ENCODE peak calls at places on chromosomes 2 and 18, in five cellular contexts. G is heart right ventricle, V is fibroblast of mammary gland, U is H54, R is K562. I is an unnamed sample.

GRCh38 chr2:95384854-95385569 is 17.5 kb upstream of the FAHD2A start:
- DNase-seq in V (peak), G (peak), U (no peak), R (no peak), I (no peak)

GRCh38 chr2:39164089-39164488 is 43.2 kb upstream of the SOS1 start:
- DNase-seq in U (no peak), V (peak), R (no peak), G (no peak), I (no peak)

GRCh38 chr2:239313251-239313650 is 87.6 kb downstream of the HDAC4 start:
- DNase-seq in R (no peak), G (peak), V (no peak), U (no peak), I (no peak)

GRCh38 chr2:131105950-131106801 is 1.0 kb downstream of the PLEKHB2 start:
- DNase-seq in G (peak), V (peak), R (peak), U (no peak), I (peak)

GRCh38 chr2:240784629-240785423 is 35.2 kb downstream of the KIF1A start:
- DNase-seq in V (no peak), G (no peak), U (no peak), R (no peak), I (no peak)

GRCh38 chr2:56741601-56742102 is 557.9 kb downstream of the CCDC85A start:
- DNase-seq in U (peak), G (no peak), V (peak), R (no peak), I (peak)

GRCh38 chr18:13381907-13382682 is 163.5 kb downstream of the LDLRAD4 start:
- DNase-seq in R (no peak), V (peak), G (peak), U (no peak), I (peak)

GRCh38 chr2:74941284-74941683 is 17.2 kb upstream of the POLE4 start:
- DNase-seq in G (no peak), U (no peak), V (no peak), R (no peak), I (no peak)

GRCh38 chr2:26969089-26969844 is 1.2 kb upstream of the MAPRE3 start:
- DNase-seq in G (no peak), V (no peak), R (no peak), U (no peak), I (peak)

GRCh38 chr2:197028230-197028629 is 101.7 kb upstream of the PGAP1 start:
- DNase-seq in V (peak), R (no peak), G (no peak), U (peak), I (peak)

GRCh38 chr18:23619388-23619873 is 33.1 kb upstream of the NPC1 start:
- DNase-seq in V (peak), U (peak), R (no peak), G (no peak), I (peak)

GRCh38 chr2:157822993-157823392 is 53.1 kb downstream of the ACVR1 start:
- DNase-seq in U (no peak), G (no peak), R (no peak), V (peak), I (peak)

GRCh38 chr2:709138-709779 is 32.1 kb upstream of the TMEM18 start:
- DNase-seq in R (no peak), V (no peak), U (no peak), G (no peak), I (no peak)

GRCh38 chr18:24491882-24492281 is 31.4 kb downstream of the HRH4 start:
- DNase-seq in G (no peak), R (no peak), V (no peak), U (no peak), I (no peak)

GRCh38 chr2:160407393-160408204 is 86.0 kb downstream of the RBMS1 start:
- DNase-seq in G (peak), U (no peak), V (no peak), R (peak), I (peak)

GRCh38 chr2:231244382-231245252 is 46.2 kb downstream of the ARMC9 start:
- DNase-seq in R (no peak), V (no peak), U (no peak), G (no peak), I (no peak)

GRCh38 chr2:224909885-224910517 is 132.3 kb downstream of the DOCK10 start:
- DNase-seq in V (peak), R (no peak), U (no peak), G (peak), I (peak)

GRCh38 chr18:67001052-67001451 is 397.2 kb upstream of the CDH19 start:
- DNase-seq in U (no peak), V (no peak), R (no peak), G (no peak), I (peak)

GRCh38 chr2:171432969-171433762 is 624 bp downstream of the METTL8 start:
- DNase-seq in V (peak), R (peak), U (no peak), G (no peak), I (no peak)

GRCh38 chr2:71995067-71995665 is 152.5 kb downstream of the CYP26B1 start:
- DNase-seq in V (peak), G (no peak), U (peak), R (no peak), I (no peak)

GRCh38 chr2:198880421-198880820 is 577.3 kb downstream of the SATB2 start:
- DNase-seq in U (no peak), R (no peak), V (no peak), G (no peak), I (peak)

GRCh38 chr2:187594801-187595200 is 40.6 kb upstream of the TFPI start:
- DNase-seq in G (no peak), R (no peak), U (no peak), V (no peak), I (no peak)

GRCh38 chr2:38377501-38378258 is 607 bp upstream of the ATL2 start:
- DNase-seq in R (no peak), U (peak), V (peak), G (peak), I (peak)

GRCh38 chr2:31239842-31240198 is 5.9 kb downstream of the EHD3 start:
- DNase-seq in G (peak), U (no peak), V (peak), R (no peak), I (peak)

GRCh38 chr18:73752965-73753364 is 394.7 kb downstream of the FBXO15 start:
- DNase-seq in V (peak), G (no peak), U (no peak), R (no peak), I (peak)

GRCh38 chr2:199485732-199486335 is 28.1 kb upstream of the SATB2 start:
- DNase-seq in G (peak), V (peak), R (peak), U (peak), I (peak)

GRCh38 chr2:178865121-178865520 is 57.9 kb upstream of the TTN start:
- DNase-seq in U (no peak), G (peak), R (no peak), V (peak), I (no peak)

GRCh38 chr2:96527990-96528679 is 8.4 kb upstream of the ARID5A start:
- DNase-seq in R (no peak), G (peak), U (no peak), V (peak), I (peak)

GRCh38 chr2:12261993-12262680 is 454.6 kb upstream of the TRIB2 start:
- DNase-seq in V (peak), U (no peak), G (no peak), R (no peak), I (peak)

GRCh38 chr2:238714038-238714528 is 133.8 kb upstream of the TWIST2 start:
- DNase-seq in G (no peak), U (no peak), R (no peak), V (peak), I (no peak)